ENCODE peak calls at places on chromosomes 3 and 15, in eight cellular contexts. W is OCI-LY7, A is GM10248, V is KBM-7, R is heart right ventricle, S is fibroblast of pulmonary artery, H is NCI-H446, O is substantia nigra. I is an unnamed sample.
A peak's percentile ranks its signal among the peaks of the same experiment; 100 is the strongest.

GRCh38 chr15:69668049-69668705 is 215.6 kb downstream of the RPLP1 start:
- DNase-seq in W (peak; percentile 11), A (no peak), V (peak; percentile 26), R (no peak), S (no peak), H (no peak), O (no peak), I (no peak)

GRCh38 chr3:49609815-49610214 is 55.5 kb downstream of the BSN start:
- DNase-seq in W (no peak), A (no peak), V (no peak), R (peak; percentile 38), S (no peak), H (peak; percentile 9), O (peak; percentile 29), I (peak; percentile 11)

GRCh38 chr3:101248786-101249185 is 71.6 kb downstream of the IMPG2 start:
- DNase-seq in W (no peak), A (no peak), V (no peak), R (no peak), S (no peak), H (no peak), O (no peak), I (no peak)

GRCh38 chr15:47301481-47301880 is 415.8 kb upstream of the SEMA6D start:
- DNase-seq in W (no peak), A (no peak), V (no peak), R (no peak), S (no peak), H (no peak), O (no peak), I (no peak)

GRCh38 chr15:57476533-57476975 is 100.2 kb downstream of the CGNL1 start:
- DNase-seq in W (no peak), A (no peak), V (no peak), R (no peak), S (peak; percentile 84), H (no peak), O (no peak), I (no peak)

GRCh38 chr3:121998588-121999473 is 23.2 kb downstream of the ILDR1 start:
- DNase-seq in W (no peak), A (no peak), V (peak; percentile 74), R (no peak), S (no peak), H (no peak), O (no peak), I (peak; percentile 5)

GRCh38 chr3:132486086-132486485 is 68.8 kb downstream of the DNAJC13 start:
- DNase-seq in W (no peak), A (no peak), V (peak; percentile 31), R (no peak), S (peak; percentile 46), H (no peak), O (no peak), I (no peak)

GRCh38 chr15:69096197-69096596 is 64.2 kb upstream of the GLCE start:
- DNase-seq in W (no peak), A (no peak), V (no peak), R (peak; percentile 40), S (no peak), H (peak; percentile 81), O (no peak), I (no peak)

GRCh38 chr3:182435860-182436259 is 357.4 kb upstream of the ATP11B start:
- DNase-seq in W (no peak), A (no peak), V (no peak), R (no peak), S (no peak), H (no peak), O (no peak), I (no peak)

GRCh38 chr3:189724366-189724765 is 93.2 kb downstream of the TP63 start:
- DNase-seq in W (no peak), A (no peak), V (no peak), R (no peak), S (peak; percentile 36), H (no peak), O (no peak), I (no peak)

GRCh38 chr15:72968531-72968922 is 83.7 kb upstream of the NEO1 start:
- DNase-seq in W (no peak), A (no peak), V (peak; percentile 25), R (peak; percentile 13), S (peak; percentile 20), H (peak; percentile 7), O (no peak), I (no peak)

GRCh38 chr15:90232941-90233700 is 620 bp downstream of the CIB1 start:
- DNase-seq in W (peak; percentile 76), A (peak; percentile 34), V (peak; percentile 71), R (peak; percentile 45), S (peak; percentile 29), H (no peak), O (peak; percentile 70), I (peak; percentile 40)

GRCh38 chr3:85342915-85343314 is 384.1 kb downstream of the CADM2 start:
- DNase-seq in W (peak; percentile 2), A (no peak), V (peak; percentile 15), R (no peak), S (no peak), H (peak; percentile 19), O (peak; percentile 22), I (peak; percentile 67)

GRCh38 chr3:146326875-146327543 is 76.1 kb upstream of the PLSCR4 start:
- DNase-seq in W (peak; percentile 0), A (no peak), V (peak; percentile 18), R (peak; percentile 46), S (peak; percentile 93), H (peak; percentile 76), O (no peak), I (peak; percentile 38)

GRCh38 chr15:80953001-80953952 is 36.3 kb downstream of the MESD start:
- DNase-seq in W (no peak), A (no peak), V (no peak), R (no peak), S (no peak), H (no peak), O (no peak), I (no peak)

GRCh38 chr3:64176461-64176996 is 48.7 kb downstream of the PRICKLE2 start:
- DNase-seq in W (no peak), A (no peak), V (no peak), R (no peak), S (no peak), H (no peak), O (no peak), I (no peak)

GRCh38 chr15:51864408-51865056 is 35.1 kb downstream of the TMOD3 start:
- DNase-seq in W (no peak), A (no peak), V (no peak), R (no peak), S (no peak), H (no peak), O (no peak), I (no peak)

GRCh38 chr15:49927462-49927861 is 191.6 kb downstream of the ATP8B4 start:
- DNase-seq in W (no peak), A (no peak), V (no peak), R (no peak), S (no peak), H (no peak), O (no peak), I (no peak)

GRCh38 chr3:196202516-196202970 is 8.7 kb downstream of the ZDHHC19 start:
- DNase-seq in W (no peak), A (peak; percentile 76), V (no peak), R (no peak), S (peak; percentile 22), H (no peak), O (peak; percentile 54), I (no peak)

GRCh38 chr3:113279686-113280085 is 68.3 kb downstream of the BOC start:
- DNase-seq in W (no peak), A (no peak), V (no peak), R (no peak), S (no peak), H (no peak), O (no peak), I (no peak)

GRCh38 chr15:60326824-60327654 is 70.7 kb downstream of the ANXA2 start:
- DNase-seq in W (peak; percentile 51), A (peak; percentile 29), V (peak; percentile 76), R (peak; percentile 15), S (peak; percentile 76), H (peak; percentile 70), O (no peak), I (peak; percentile 70)

GRCh38 chr15:27454281-27455060 is 483.5 kb downstream of the GABRG3 start:
- DNase-seq in W (no peak), A (no peak), V (no peak), R (no peak), S (peak; percentile 50), H (no peak), O (no peak), I (no peak)

GRCh38 chr15:34109775-34110663 is 8.1 kb downstream of the PGBD4 start:
- DNase-seq in W (peak; percentile 49), A (peak; percentile 31), V (peak; percentile 60), R (no peak), S (peak; percentile 69), H (peak; percentile 23), O (no peak), I (peak; percentile 3)